ENCODE peak calls at places on chromosome 9, in ten cellular contexts. One of them, this sample, is unnamed.

GRCh38 chr9:86943223-86943870 is 4.0 kb downstream of the GAS1 start:
- DNase-seq in right cardiac atrium: no peak
- DNase-seq in transverse colon: no peak
- DNase-seq in GM23248: peak; percentile 21
- DNase-seq in gastrocnemius medialis: no peak
- DNase-seq in CD4-positive, alpha-beta memory T cell: no peak
- DNase-seq in lung: peak; percentile 33
- DNase-seq in stomach: peak; percentile 73
- DNase-seq in tibial nerve: peak; percentile 23
- DNase-seq in A549: no peak
- DNase-seq in this sample: no peak

GRCh38 chr9:70160672-70161413 is 97.9 kb upstream of the SMC5 start:
- DNase-seq in CD4-positive, alpha-beta memory T cell: no peak
- DNase-seq in lung: no peak
- DNase-seq in transverse colon: no peak
- DNase-seq in right cardiac atrium: no peak
- DNase-seq in GM23248: no peak
- DNase-seq in tibial nerve: no peak
- DNase-seq in gastrocnemius medialis: no peak
- DNase-seq in stomach: no peak
- DNase-seq in A549: no peak
- DNase-seq in this sample: no peak

GRCh38 chr9:133117271-133118178 is 3.5 kb downstream of the RALGDS start:
- DNase-seq in transverse colon: no peak
- DNase-seq in right cardiac atrium: peak; percentile 83
- DNase-seq in tibial nerve: no peak
- DNase-seq in stomach: peak; percentile 86
- DNase-seq in A549: no peak
- DNase-seq in CD4-positive, alpha-beta memory T cell: no peak
- DNase-seq in gastrocnemius medialis: peak; percentile 87
- DNase-seq in GM23248: peak; percentile 57
- DNase-seq in lung: no peak
- DNase-seq in this sample: no peak

GRCh38 chr9:107612136-107612535 is 122.6 kb upstream of the KLF4 start:
- DNase-seq in A549: no peak
- DNase-seq in lung: peak; percentile 61
- DNase-seq in transverse colon: no peak
- DNase-seq in stomach: peak; percentile 29
- DNase-seq in gastrocnemius medialis: peak; percentile 73
- DNase-seq in right cardiac atrium: peak; percentile 90
- DNase-seq in CD4-positive, alpha-beta memory T cell: no peak
- DNase-seq in tibial nerve: peak; percentile 73
- DNase-seq in GM23248: peak; percentile 42
- DNase-seq in this sample: no peak

GRCh38 chr9:91177661-91178280 is 183.9 kb downstream of the AUH start:
- DNase-seq in GM23248: peak; percentile 38
- DNase-seq in stomach: peak; percentile 26
- DNase-seq in right cardiac atrium: no peak
- DNase-seq in lung: peak; percentile 22
- DNase-seq in transverse colon: peak; percentile 58
- DNase-seq in tibial nerve: no peak
- DNase-seq in CD4-positive, alpha-beta memory T cell: no peak
- DNase-seq in gastrocnemius medialis: no peak
- DNase-seq in A549: no peak
- DNase-seq in this sample: no peak

GRCh38 chr9:79551586-79551985 is 20.2 kb upstream of the TLE4 start:
- DNase-seq in lung: no peak
- DNase-seq in CD4-positive, alpha-beta memory T cell: no peak
- DNase-seq in gastrocnemius medialis: no peak
- DNase-seq in stomach: no peak
- DNase-seq in A549: no peak
- DNase-seq in right cardiac atrium: no peak
- DNase-seq in tibial nerve: no peak
- DNase-seq in transverse colon: no peak
- DNase-seq in GM23248: no peak
- DNase-seq in this sample: no peak

GRCh38 chr9:86945868-86946711 is 1.2 kb downstream of the GAS1 start:
- DNase-seq in right cardiac atrium: peak; percentile 91
- DNase-seq in GM23248: peak; percentile 93
- DNase-seq in gastrocnemius medialis: peak; percentile 72
- DNase-seq in CD4-positive, alpha-beta memory T cell: peak; percentile 76
- DNase-seq in transverse colon: peak; percentile 44
- DNase-seq in lung: peak; percentile 49
- DNase-seq in tibial nerve: peak; percentile 28
- DNase-seq in stomach: peak; percentile 66
- DNase-seq in A549: peak; percentile 45
- DNase-seq in this sample: no peak

GRCh38 chr9:27569406-27569805 is 3.9 kb downstream of the C9orf72 start:
- DNase-seq in CD4-positive, alpha-beta memory T cell: no peak
- DNase-seq in gastrocnemius medialis: no peak
- DNase-seq in right cardiac atrium: no peak
- DNase-seq in lung: no peak
- DNase-seq in GM23248: no peak
- DNase-seq in stomach: no peak
- DNase-seq in A549: no peak
- DNase-seq in tibial nerve: no peak
- DNase-seq in transverse colon: no peak
- DNase-seq in this sample: no peak

GRCh38 chr9:68498816-68499215 is 41.9 kb downstream of the TMEM252 start:
- DNase-seq in CD4-positive, alpha-beta memory T cell: no peak
- DNase-seq in transverse colon: no peak
- DNase-seq in GM23248: no peak
- DNase-seq in stomach: no peak
- DNase-seq in A549: no peak
- DNase-seq in tibial nerve: no peak
- DNase-seq in gastrocnemius medialis: no peak
- DNase-seq in lung: no peak
- DNase-seq in right cardiac atrium: no peak
- DNase-seq in this sample: no peak

GRCh38 chr9:21434202-21435014 is 5.8 kb upstream of the IFNA1 start:
- DNase-seq in GM23248: peak; percentile 93
- DNase-seq in stomach: peak; percentile 63
- DNase-seq in tibial nerve: peak; percentile 50
- DNase-seq in gastrocnemius medialis: no peak
- DNase-seq in A549: peak; percentile 28
- DNase-seq in transverse colon: peak; percentile 28
- DNase-seq in CD4-positive, alpha-beta memory T cell: peak; percentile 40
- DNase-seq in right cardiac atrium: no peak
- DNase-seq in lung: no peak
- DNase-seq in this sample: peak; percentile 52

GRCh38 chr9:112403802-112404201 is 23.9 kb downstream of the HSDL2 start:
- DNase-seq in right cardiac atrium: no peak
- DNase-seq in CD4-positive, alpha-beta memory T cell: no peak
- DNase-seq in gastrocnemius medialis: no peak
- DNase-seq in A549: no peak
- DNase-seq in stomach: no peak
- DNase-seq in transverse colon: no peak
- DNase-seq in GM23248: no peak
- DNase-seq in lung: no peak
- DNase-seq in tibial nerve: no peak
- DNase-seq in this sample: no peak

GRCh38 chr9:125407974-125408900 is 146.6 kb downstream of the GAPVD1 start:
- DNase-seq in right cardiac atrium: peak; percentile 92
- DNase-seq in A549: peak; percentile 96
- DNase-seq in stomach: peak; percentile 77
- DNase-seq in lung: peak; percentile 74
- DNase-seq in GM23248: peak; percentile 88
- DNase-seq in transverse colon: peak; percentile 76
- DNase-seq in CD4-positive, alpha-beta memory T cell: peak; percentile 68
- DNase-seq in tibial nerve: peak; percentile 68
- DNase-seq in gastrocnemius medialis: peak; percentile 34
- DNase-seq in this sample: peak; percentile 27

GRCh38 chr9:96565684-96566360 is 53.8 kb downstream of the CDC14B start:
- DNase-seq in gastrocnemius medialis: no peak
- DNase-seq in CD4-positive, alpha-beta memory T cell: peak; percentile 6
- DNase-seq in right cardiac atrium: no peak
- DNase-seq in tibial nerve: peak; percentile 27
- DNase-seq in transverse colon: peak; percentile 13
- DNase-seq in stomach: no peak
- DNase-seq in lung: no peak
- DNase-seq in A549: peak; percentile 15
- DNase-seq in GM23248: peak; percentile 84
- DNase-seq in this sample: no peak

GRCh38 chr9:68749135-68749534 is 44.1 kb downstream of the PIP5K1B start:
- DNase-seq in A549: no peak
- DNase-seq in transverse colon: no peak
- DNase-seq in CD4-positive, alpha-beta memory T cell: no peak
- DNase-seq in gastrocnemius medialis: no peak
- DNase-seq in right cardiac atrium: no peak
- DNase-seq in lung: no peak
- DNase-seq in stomach: no peak
- DNase-seq in GM23248: no peak
- DNase-seq in tibial nerve: no peak
- DNase-seq in this sample: no peak

GRCh38 chr9:74821636-74822035 is 66.1 kb downstream of the TRPM6 start:
- DNase-seq in CD4-positive, alpha-beta memory T cell: no peak
- DNase-seq in transverse colon: no peak
- DNase-seq in GM23248: no peak
- DNase-seq in stomach: no peak
- DNase-seq in A549: no peak
- DNase-seq in lung: no peak
- DNase-seq in gastrocnemius medialis: no peak
- DNase-seq in right cardiac atrium: no peak
- DNase-seq in tibial nerve: no peak
- DNase-seq in this sample: no peak
- H3K4me3 ChIP-seq in CD4-positive, alpha-beta memory T cell: no peak overlapping the region
- H3K4me3 ChIP-seq in transverse colon: peak overlapping the region; percentile 27
- H3K4me3 ChIP-seq in GM23248: no peak overlapping the region
- H3K4me3 ChIP-seq in stomach: no peak overlapping the region
- H3K4me3 ChIP-seq in A549: no peak overlapping the region
- H3K4me3 ChIP-seq in lung: no peak overlapping the region
- H3K4me3 ChIP-seq in gastrocnemius medialis: no peak overlapping the region
- H3K4me3 ChIP-seq in right cardiac atrium: no peak overlapping the region
- H3K4me3 ChIP-seq in tibial nerve: no peak overlapping the region
- H3K4me3 ChIP-seq in this sample: no peak overlapping the region

GRCh38 chr9:126813072-126813471 is 8.2 kb downstream of the ZBTB43 start:
- DNase-seq in tibial nerve: no peak
- DNase-seq in transverse colon: no peak
- DNase-seq in lung: no peak
- DNase-seq in CD4-positive, alpha-beta memory T cell: no peak
- DNase-seq in A549: no peak
- DNase-seq in gastrocnemius medialis: peak; percentile 71
- DNase-seq in right cardiac atrium: no peak
- DNase-seq in GM23248: no peak
- DNase-seq in stomach: no peak
- DNase-seq in this sample: no peak

GRCh38 chr9:126822278-126822677 is 17.4 kb downstream of the ZBTB43 start:
- DNase-seq in A549: no peak
- DNase-seq in tibial nerve: no peak
- DNase-seq in transverse colon: no peak
- DNase-seq in GM23248: no peak
- DNase-seq in lung: no peak
- DNase-seq in stomach: no peak
- DNase-seq in gastrocnemius medialis: no peak
- DNase-seq in right cardiac atrium: no peak
- DNase-seq in CD4-positive, alpha-beta memory T cell: no peak
- DNase-seq in this sample: no peak

GRCh38 chr9:126822873-126823272 is 18.0 kb downstream of the ZBTB43 start:
- DNase-seq in gastrocnemius medialis: no peak
- DNase-seq in transverse colon: no peak
- DNase-seq in A549: no peak
- DNase-seq in stomach: no peak
- DNase-seq in GM23248: no peak
- DNase-seq in tibial nerve: no peak
- DNase-seq in CD4-positive, alpha-beta memory T cell: no peak
- DNase-seq in lung: no peak
- DNase-seq in right cardiac atrium: no peak
- DNase-seq in this sample: no peak

GRCh38 chr9:126819482-126819881 is 14.6 kb downstream of the ZBTB43 start:
- DNase-seq in lung: no peak
- DNase-seq in A549: no peak
- DNase-seq in CD4-positive, alpha-beta memory T cell: no peak
- DNase-seq in tibial nerve: no peak
- DNase-seq in GM23248: no peak
- DNase-seq in gastrocnemius medialis: no peak
- DNase-seq in stomach: no peak
- DNase-seq in right cardiac atrium: no peak
- DNase-seq in transverse colon: no peak
- DNase-seq in this sample: no peak

DNA sequence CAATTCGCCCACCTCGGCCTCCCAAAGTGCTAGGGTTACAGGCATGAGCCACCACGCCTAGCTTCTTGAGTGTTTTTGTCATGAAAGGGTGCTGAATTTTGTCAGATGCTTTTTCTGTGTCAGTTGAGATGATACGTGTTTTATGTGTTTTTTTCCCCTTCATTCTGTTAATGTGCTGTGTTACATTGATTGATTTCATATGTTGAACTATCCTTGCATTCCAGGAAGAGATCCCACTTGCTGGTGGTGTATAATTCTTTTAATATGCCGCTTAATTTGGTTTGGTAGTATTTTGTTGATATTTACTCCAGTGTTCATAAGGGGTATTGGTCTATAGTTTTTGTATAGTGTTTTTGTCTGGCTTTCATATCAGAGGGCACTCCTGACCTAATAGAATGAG is 13.6 kb downstream of the ZBTB43 start:
- DNase-seq in lung: no peak
- DNase-seq in transverse colon: no peak
- DNase-seq in right cardiac atrium: no peak
- DNase-seq in GM23248: no peak
- DNase-seq in tibial nerve: no peak
- DNase-seq in A549: no peak
- DNase-seq in stomach: no peak
- DNase-seq in CD4-positive, alpha-beta memory T cell: no peak
- DNase-seq in gastrocnemius medialis: no peak
- DNase-seq in this sample: no peak
- H3K9me3 ChIP-seq in lung: peaks cover 7% of the 10 kb centered on the region
- H3K9me3 ChIP-seq in transverse colon: peaks cover 26% of the 10 kb centered on the region
- H3K9me3 ChIP-seq in right cardiac atrium: no peaks in the 10 kb centered on the region
- H3K9me3 ChIP-seq in GM23248: peaks cover 6% of the 10 kb centered on the region
- H3K9me3 ChIP-seq in tibial nerve: peaks cover 42% of the 10 kb centered on the region
- H3K9me3 ChIP-seq in A549: peaks cover 26% of the 10 kb centered on the region
- H3K9me3 ChIP-seq in stomach: peaks cover 12% of the 10 kb centered on the region
- H3K9me3 ChIP-seq in CD4-positive, alpha-beta memory T cell: peaks cover 6% of the 10 kb centered on the region
- H3K9me3 ChIP-seq in gastrocnemius medialis: peaks cover 4% of the 10 kb centered on the region
- H3K9me3 ChIP-seq in this sample: peaks cover 20% of the 10 kb centered on the region

GRCh38 chr9:120710110-120710981 is 3.9 kb downstream of the MEGF9 start:
- DNase-seq in tibial nerve: no peak
- DNase-seq in stomach: no peak
- DNase-seq in GM23248: peak; percentile 66
- DNase-seq in CD4-positive, alpha-beta memory T cell: peak; percentile 60
- DNase-seq in lung: no peak
- DNase-seq in A549: peak; percentile 76
- DNase-seq in right cardiac atrium: no peak
- DNase-seq in gastrocnemius medialis: peak; percentile 42
- DNase-seq in transverse colon: no peak
- DNase-seq in this sample: no peak
- H3K4me3 ChIP-seq in tibial nerve: peak overlapping the region; percentile 15
- H3K4me3 ChIP-seq in stomach: peak overlapping the region; percentile 41
- H3K4me3 ChIP-seq in GM23248: peak overlapping the region; percentile 64
- H3K4me3 ChIP-seq in CD4-positive, alpha-beta memory T cell: peak overlapping the region; percentile 41
- H3K4me3 ChIP-seq in lung: no peak overlapping the region
- H3K4me3 ChIP-seq in A549: peak overlapping the region; percentile 86
- H3K4me3 ChIP-seq in right cardiac atrium: peak overlapping the region; percentile 31
- H3K4me3 ChIP-seq in gastrocnemius medialis: peak overlapping the region; percentile 55
- H3K4me3 ChIP-seq in transverse colon: peak overlapping the region; percentile 40
- H3K4me3 ChIP-seq in this sample: no peak overlapping the region

DNA sequence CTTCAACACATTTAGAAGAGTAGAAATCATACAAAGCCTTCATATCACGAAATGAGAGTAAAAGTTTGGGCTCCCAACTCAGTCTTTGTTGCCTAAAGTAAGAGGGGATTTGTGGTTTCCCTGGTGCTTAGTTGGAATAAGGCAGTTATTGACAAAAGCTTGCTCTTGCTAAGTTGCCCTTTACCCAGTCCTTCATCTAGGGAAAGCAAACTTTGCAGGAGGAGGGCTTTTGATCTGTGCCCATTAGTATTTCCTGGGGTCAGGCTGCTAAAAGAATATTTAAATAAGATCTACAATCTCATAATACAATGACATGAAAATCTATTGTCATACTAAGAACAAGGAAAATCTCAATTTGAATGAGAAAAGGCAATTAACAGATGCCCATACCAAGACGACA is 84.1 kb upstream of the ACO1 start:
- DNase-seq in gastrocnemius medialis: no peak
- DNase-seq in transverse colon: no peak
- DNase-seq in tibial nerve: no peak
- DNase-seq in stomach: no peak
- DNase-seq in CD4-positive, alpha-beta memory T cell: no peak
- DNase-seq in lung: no peak
- DNase-seq in A549: no peak
- DNase-seq in right cardiac atrium: no peak
- DNase-seq in GM23248: no peak
- DNase-seq in this sample: no peak
- H3K9me3 ChIP-seq in gastrocnemius medialis: no peaks in the 10 kb centered on the region
- H3K9me3 ChIP-seq in transverse colon: no peaks in the 10 kb centered on the region
- H3K9me3 ChIP-seq in tibial nerve: no peaks in the 10 kb centered on the region
- H3K9me3 ChIP-seq in stomach: no peaks in the 10 kb centered on the region
- H3K9me3 ChIP-seq in CD4-positive, alpha-beta memory T cell: no peaks in the 10 kb centered on the region
- H3K9me3 ChIP-seq in lung: no peaks in the 10 kb centered on the region
- H3K9me3 ChIP-seq in A549: no peaks in the 10 kb centered on the region
- H3K9me3 ChIP-seq in right cardiac atrium: no peaks in the 10 kb centered on the region
- H3K9me3 ChIP-seq in GM23248: no peaks in the 10 kb centered on the region
- H3K9me3 ChIP-seq in this sample: no peaks in the 10 kb centered on the region